ENCODE peak calls at places on chromosomes 7 and 10, in ten cellular contexts. One of them, this sample, is unnamed.

GRCh38 chr7:151367304-151367703 is 25.7 kb downstream of the NUB1 start:
- DNase-seq in posterior cingulate gyrus: no peak
- DNase-seq in fibroblast of mammary gland: peak
- DNase-seq in Right ventricle myocardium superior: no peak
- DNase-seq in GM20000: no peak
- DNase-seq in heart right ventricle: no peak
- DNase-seq in aorta: no peak
- DNase-seq in mucosa of gallbladder: no peak
- DNase-seq in HCEC 1CT: peak
- DNase-seq in EL: peak
- DNase-seq in this sample: peak

GRCh38 chr7:134910968-134911367 is 75.3 kb upstream of the AGBL3 start:
- DNase-seq in fibroblast of mammary gland: no peak
- DNase-seq in GM20000: peak
- DNase-seq in heart right ventricle: no peak
- DNase-seq in EL: no peak
- DNase-seq in aorta: no peak
- DNase-seq in HCEC 1CT: no peak
- DNase-seq in Right ventricle myocardium superior: no peak
- DNase-seq in mucosa of gallbladder: no peak
- DNase-seq in posterior cingulate gyrus: no peak
- DNase-seq in this sample: no peak

GRCh38 chr10:86795353-86795752 is 38.9 kb downstream of the BMPR1A start:
- DNase-seq in mucosa of gallbladder: no peak
- DNase-seq in aorta: no peak
- DNase-seq in fibroblast of mammary gland: peak
- DNase-seq in Right ventricle myocardium superior: no peak
- DNase-seq in heart right ventricle: no peak
- DNase-seq in GM20000: no peak
- DNase-seq in EL: peak
- DNase-seq in HCEC 1CT: peak
- DNase-seq in posterior cingulate gyrus: no peak
- DNase-seq in this sample: peak

GRCh38 chr10:95758351-95759025 is 2.5 kb downstream of the ENTPD1 start:
- DNase-seq in mucosa of gallbladder: no peak
- DNase-seq in posterior cingulate gyrus: no peak
- DNase-seq in HCEC 1CT: no peak
- DNase-seq in GM20000: peak
- DNase-seq in fibroblast of mammary gland: peak
- DNase-seq in EL: no peak
- DNase-seq in heart right ventricle: no peak
- DNase-seq in aorta: no peak
- DNase-seq in Right ventricle myocardium superior: no peak
- DNase-seq in this sample: no peak

GRCh38 chr7:44796034-44796503 is 412 bp upstream of the PPIA start:
- DNase-seq in GM20000: no peak
- DNase-seq in EL: peak
- DNase-seq in HCEC 1CT: peak
- DNase-seq in heart right ventricle: no peak
- DNase-seq in fibroblast of mammary gland: peak
- DNase-seq in aorta: no peak
- DNase-seq in mucosa of gallbladder: no peak
- DNase-seq in Right ventricle myocardium superior: no peak
- DNase-seq in posterior cingulate gyrus: no peak
- DNase-seq in this sample: peak

GRCh38 chr7:1355568-1356340 is 103.5 kb downstream of the MICALL2 start:
- DNase-seq in GM20000: no peak
- DNase-seq in posterior cingulate gyrus: no peak
- DNase-seq in heart right ventricle: no peak
- DNase-seq in fibroblast of mammary gland: no peak
- DNase-seq in Right ventricle myocardium superior: peak
- DNase-seq in mucosa of gallbladder: peak
- DNase-seq in EL: no peak
- DNase-seq in aorta: peak
- DNase-seq in HCEC 1CT: no peak
- DNase-seq in this sample: no peak

GRCh38 chr10:69502589-69502988 is 51.3 kb downstream of the TSPAN15 start:
- DNase-seq in mucosa of gallbladder: no peak
- DNase-seq in posterior cingulate gyrus: no peak
- DNase-seq in HCEC 1CT: no peak
- DNase-seq in Right ventricle myocardium superior: no peak
- DNase-seq in aorta: no peak
- DNase-seq in fibroblast of mammary gland: no peak
- DNase-seq in EL: no peak
- DNase-seq in heart right ventricle: no peak
- DNase-seq in GM20000: no peak
- DNase-seq in this sample: no peak

GRCh38 chr10:101938316-101939272 is 95.0 kb upstream of the KCNIP2 start:
- DNase-seq in posterior cingulate gyrus: no peak
- DNase-seq in Right ventricle myocardium superior: no peak
- DNase-seq in GM20000: no peak
- DNase-seq in HCEC 1CT: peak
- DNase-seq in aorta: no peak
- DNase-seq in fibroblast of mammary gland: peak
- DNase-seq in EL: peak
- DNase-seq in heart right ventricle: no peak
- DNase-seq in mucosa of gallbladder: no peak
- DNase-seq in this sample: peak

GRCh38 chr7:159000070-159000469 is 143.7 kb downstream of the DYNC2I1 start:
- DNase-seq in EL: no peak
- DNase-seq in Right ventricle myocardium superior: no peak
- DNase-seq in GM20000: no peak
- DNase-seq in HCEC 1CT: no peak
- DNase-seq in posterior cingulate gyrus: no peak
- DNase-seq in fibroblast of mammary gland: no peak
- DNase-seq in mucosa of gallbladder: no peak
- DNase-seq in heart right ventricle: no peak
- DNase-seq in aorta: no peak
- DNase-seq in this sample: no peak

GRCh38 chr10:49621561-49621960 is 7.7 kb downstream of the CHAT start:
- DNase-seq in mucosa of gallbladder: no peak
- DNase-seq in Right ventricle myocardium superior: no peak
- DNase-seq in fibroblast of mammary gland: no peak
- DNase-seq in HCEC 1CT: no peak
- DNase-seq in GM20000: no peak
- DNase-seq in aorta: peak
- DNase-seq in EL: no peak
- DNase-seq in heart right ventricle: no peak
- DNase-seq in posterior cingulate gyrus: no peak
- DNase-seq in this sample: no peak

GRCh38 chr7:37212051-37212450 is 236.6 kb downstream of the ELMO1 start:
- DNase-seq in aorta: no peak
- DNase-seq in HCEC 1CT: no peak
- DNase-seq in Right ventricle myocardium superior: no peak
- DNase-seq in posterior cingulate gyrus: no peak
- DNase-seq in GM20000: no peak
- DNase-seq in fibroblast of mammary gland: no peak
- DNase-seq in mucosa of gallbladder: no peak
- DNase-seq in EL: no peak
- DNase-seq in heart right ventricle: no peak
- DNase-seq in this sample: no peak

GRCh38 chr10:61410353-61410752 is 42.8 kb downstream of the TMEM26 start:
- DNase-seq in fibroblast of mammary gland: no peak
- DNase-seq in EL: no peak
- DNase-seq in posterior cingulate gyrus: no peak
- DNase-seq in HCEC 1CT: no peak
- DNase-seq in Right ventricle myocardium superior: no peak
- DNase-seq in mucosa of gallbladder: no peak
- DNase-seq in aorta: no peak
- DNase-seq in GM20000: no peak
- DNase-seq in heart right ventricle: no peak
- DNase-seq in this sample: no peak

GRCh38 chr10:127973810-127974311 is 67.0 kb downstream of the PTPRE start:
- DNase-seq in Right ventricle myocardium superior: no peak
- DNase-seq in GM20000: no peak
- DNase-seq in fibroblast of mammary gland: no peak
- DNase-seq in mucosa of gallbladder: no peak
- DNase-seq in HCEC 1CT: no peak
- DNase-seq in EL: no peak
- DNase-seq in aorta: no peak
- DNase-seq in posterior cingulate gyrus: no peak
- DNase-seq in heart right ventricle: no peak
- DNase-seq in this sample: no peak

GRCh38 chr10:119165171-119166110 is at the start of gene SFXN4:
- DNase-seq in aorta: peak
- DNase-seq in fibroblast of mammary gland: peak
- DNase-seq in posterior cingulate gyrus: peak
- DNase-seq in HCEC 1CT: peak
- DNase-seq in heart right ventricle: peak
- DNase-seq in GM20000: peak
- DNase-seq in EL: peak
- DNase-seq in Right ventricle myocardium superior: peak
- DNase-seq in mucosa of gallbladder: peak
- DNase-seq in this sample: peak

GRCh38 chr7:144437370-144438191 is 34.1 kb upstream of the NOBOX start:
- DNase-seq in posterior cingulate gyrus: peak
- DNase-seq in HCEC 1CT: peak
- DNase-seq in heart right ventricle: peak
- DNase-seq in aorta: no peak
- DNase-seq in EL: peak
- DNase-seq in GM20000: peak
- DNase-seq in Right ventricle myocardium superior: no peak
- DNase-seq in mucosa of gallbladder: peak
- DNase-seq in fibroblast of mammary gland: peak
- DNase-seq in this sample: peak

GRCh38 chr10:4825868-4826787 is at the start of gene AKR1E2:
- DNase-seq in posterior cingulate gyrus: peak
- DNase-seq in EL: peak
- DNase-seq in Right ventricle myocardium superior: peak
- DNase-seq in GM20000: peak
- DNase-seq in aorta: peak
- DNase-seq in mucosa of gallbladder: peak
- DNase-seq in HCEC 1CT: peak
- DNase-seq in fibroblast of mammary gland: peak
- DNase-seq in heart right ventricle: peak
- DNase-seq in this sample: peak

This sample was measured in HFFc6.